ENCODE peak calls at places on chromosomes 5 and 9, in four cellular contexts. X is WTC11, G is HFF-Myc, H is A549. T is an unnamed sample.

GRCh38 chr5:68054625-68055024 is 160.9 kb upstream of the PIK3R1 start:
- DNase-seq in X (no peak), G (no peak), H (no peak), T (no peak)

GRCh38 chr5:139461698-139462097 is 845 bp downstream of the ECSCR start:
- DNase-seq in X (no peak), G (no peak), H (no peak), T (no peak)

GRCh38 chr9:83334320-83334719 is 203.9 kb downstream of the FRMD3 start:
- DNase-seq in X (peak), G (peak), H (peak), T (peak)

GRCh38 chr5:173602423-173602822 is 14.0 kb downstream of the BOD1 start:
- DNase-seq in X (no peak), G (no peak), H (no peak), T (no peak)

GRCh38 chr5:67272453-67273130 is 76.0 kb upstream of the CD180 start:
- DNase-seq in X (no peak), G (no peak), H (no peak), T (no peak)

GRCh38 chr5:17234384-17234783 is 17.0 kb downstream of the BASP1 start:
- DNase-seq in X (no peak), G (no peak), H (no peak), T (no peak)

GRCh38 chr5:180558232-180558631 is 33.1 kb downstream of the SCGB3A1 start:
- DNase-seq in X (no peak), G (no peak), H (no peak), T (no peak)

GRCh38 chr9:35306281-35306680 is 144.5 kb downstream of the UNC13B start:
- DNase-seq in X (no peak), G (no peak), H (no peak), T (no peak)

GRCh38 chr5:180598316-180598701 is 7.0 kb upstream of the SCGB3A1 start:
- DNase-seq in X (peak), G (no peak), H (no peak), T (peak)

GRCh38 chr5:14004598-14005394 is 60.3 kb upstream of the DNAH5 start:
- DNase-seq in X (no peak), G (no peak), H (no peak), T (no peak)

GRCh38 chr5:1502046-1502736 is 21.6 kb downstream of the LPCAT1 start:
- DNase-seq in X (no peak), G (no peak), H (no peak), T (no peak)

GRCh38 chr5:18772475-18772874 is 1138.2 kb downstream of the TAF11L14 start:
- DNase-seq in X (no peak), G (no peak), H (peak), T (no peak)

GRCh38 chr5:135875567-135875966 is 20.1 kb downstream of the IL9 start:
- DNase-seq in X (no peak), G (no peak), H (no peak), T (no peak)

GRCh38 chr5:5560016-5560415 is 137.5 kb downstream of the ICE1 start:
- DNase-seq in X (no peak), G (no peak), H (no peak), T (no peak)

GRCh38 chr5:132802044-132802684 is 10.9 kb upstream of the SOWAHA start:
- DNase-seq in X (no peak), G (no peak), H (no peak), T (no peak)

GRCh38 chr9:83384214-83384613 is 154.0 kb downstream of the FRMD3 start:
- DNase-seq in X (no peak), G (no peak), H (no peak), T (no peak)

GRCh38 chr9:116058421-116058820 is 95.2 kb upstream of the PAPPA start:
- DNase-seq in X (no peak), G (no peak), H (peak), T (no peak)

GRCh38 chr9:109504689-109505088 is 6.6 kb upstream of the PTPN3 start:
- DNase-seq in X (no peak), G (no peak), H (no peak), T (no peak)

GRCh38 chr9:77803423-77803822 is 155.3 kb upstream of the GNA14 start:
- DNase-seq in X (no peak), G (no peak), H (no peak), T (no peak)

GRCh38 chr9:97500765-97501176 is 695 bp upstream of the TMOD1 start:
- DNase-seq in X (no peak), G (no peak), H (no peak), T (no peak)

GRCh38 chr5:139845846-139846681 is 50.5 kb downstream of the PSD2 start:
- DNase-seq in X (no peak), G (no peak), H (no peak), T (no peak)

GRCh38 chr5:141503699-141504098 is 14.8 kb downstream of the PCDHGC5 start:
- DNase-seq in X (no peak), G (no peak), H (no peak), T (no peak)

GRCh38 chr5:65970481-65971367 is 44.3 kb downstream of the ERBIN start:
- DNase-seq in X (no peak), G (no peak), H (no peak), T (no peak)

GRCh38 chr9:114678130-114678529 is 3.9 kb downstream of the TEX48 start:
- DNase-seq in X (no peak), G (no peak), H (no peak), T (no peak)

GRCh38 chr9:14561929-14562386 is 131.3 kb downstream of the ZDHHC21 start:
- DNase-seq in X (peak), G (no peak), H (no peak), T (no peak)

GRCh38 chr9:129149442-129149841 is 28.6 kb downstream of the IER5L start:
- DNase-seq in X (no peak), G (no peak), H (no peak), T (no peak)

GRCh38 chr9:89882876-89883275 is 278.1 kb downstream of the GADD45G start:
- DNase-seq in X (no peak), G (no peak), H (no peak), T (peak)

GRCh38 chr5:1412163-1412562 is 33.1 kb downstream of the SLC6A3 start:
- DNase-seq in X (no peak), G (no peak), H (no peak), T (no peak)

GRCh38 chr5:32276173-32276853 is 36.4 kb downstream of the MTMR12 start:
- DNase-seq in X (peak), G (no peak), H (peak), T (no peak)

GRCh38 chr9:96524045-96524444 is 74.1 kb downstream of the HABP4 start:
- DNase-seq in X (no peak), G (no peak), H (no peak), T (no peak)

GRCh38 chr9:123445981-123446610 is 90.1 kb downstream of the CRB2 start:
- DNase-seq in X (no peak), G (no peak), H (no peak), T (no peak)
- TF ChIP-seq CTCF in X (no peak), G (no peak), H (no peak), T (no peak)

DNA sequence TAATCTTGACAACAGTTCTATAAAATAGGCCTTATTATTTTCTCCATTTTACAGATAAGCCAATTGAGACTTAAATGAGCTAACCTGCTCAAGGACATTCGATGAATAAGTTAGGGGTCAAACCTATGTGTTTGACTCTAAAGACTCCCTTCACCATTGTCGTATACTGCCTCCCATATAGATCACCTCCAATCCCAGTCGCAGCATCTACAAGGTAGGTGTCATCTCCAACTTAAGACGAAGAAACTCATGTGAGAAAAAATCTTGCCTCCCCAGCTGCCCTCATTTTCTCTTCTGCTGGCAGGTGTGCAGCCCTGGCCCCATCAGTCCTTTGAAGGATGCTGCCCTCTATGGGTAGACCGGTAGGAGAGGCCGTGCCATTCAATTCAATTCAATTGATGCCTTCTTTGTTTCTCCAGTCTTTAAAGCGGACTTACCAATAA is 75.2 kb upstream of the SMARCA2 start:
- DNase-seq in X (peak), G (no peak), H (peak), T (no peak)
- TF ChIP-seq CTCF in X (peak), G (peak), H (peak), T (peak)

DNA sequence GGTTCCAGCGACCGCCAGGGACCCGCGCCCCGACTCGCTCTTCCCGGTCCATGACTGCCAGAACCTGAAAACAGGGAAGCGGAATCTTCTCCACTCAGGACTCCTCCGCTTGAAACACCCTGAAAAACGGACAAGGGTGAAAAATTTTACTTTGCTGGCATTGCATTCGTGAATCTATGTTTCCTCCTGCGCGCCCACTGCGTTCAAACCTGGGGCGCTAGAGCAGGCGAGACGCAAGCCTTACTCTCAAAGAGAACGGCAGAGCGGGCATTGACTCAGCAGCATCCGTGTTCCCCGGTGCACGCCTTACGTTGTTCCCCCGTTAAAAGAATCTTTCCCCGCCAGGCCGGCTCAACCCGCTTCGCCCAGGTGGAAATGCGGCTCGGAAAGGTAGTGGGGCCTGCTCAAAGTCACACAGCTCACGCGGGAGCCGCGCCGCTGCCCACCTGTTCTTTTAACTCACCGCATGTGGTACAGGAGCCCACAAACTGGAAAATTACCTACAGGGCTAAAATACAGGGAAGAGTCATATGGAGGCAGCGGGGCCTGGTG is 999 bp upstream of the DRD1 start:
- DNase-seq in X (peak), G (no peak), H (no peak), T (no peak)
- TF ChIP-seq CTCF in X (no peak), G (no peak), H (no peak), T (no peak)

GRCh38 chr5:138068742-138069375 is 15.0 kb upstream of the WNT8A start:
- DNase-seq in X (peak), G (peak), H (peak), T (peak)

GRCh38 chr5:138064526-138064925 is 19.3 kb upstream of the WNT8A start:
- DNase-seq in X (no peak), G (no peak), H (no peak), T (no peak)

GRCh38 chr5:138065102-138065501 is 18.7 kb upstream of the WNT8A start:
- DNase-seq in X (peak), G (no peak), H (peak), T (no peak)
- TF ChIP-seq CTCF in X (peak), G (peak), H (peak), T (peak)

DNA sequence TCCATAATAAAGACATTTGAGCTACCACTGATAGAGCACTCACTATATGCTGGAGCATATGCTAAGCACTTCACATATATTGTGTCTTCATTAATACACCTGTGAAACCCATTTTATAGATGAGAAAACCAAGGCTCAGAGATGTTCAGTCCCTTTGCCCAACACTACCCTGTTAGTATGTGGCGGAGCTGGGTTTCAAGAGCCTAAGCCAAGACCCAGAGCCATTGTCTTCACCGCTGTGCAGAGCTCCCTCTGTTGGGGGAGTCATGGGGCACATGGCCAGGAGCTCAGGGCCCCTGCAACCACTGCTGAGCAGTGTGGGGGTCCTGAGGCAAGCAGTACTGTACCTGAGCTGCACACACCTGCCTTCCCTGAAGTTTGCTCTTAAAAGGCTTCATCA is 37.3 kb upstream of the SLC25A51 start:
- DNase-seq in X (no peak), G (no peak), H (no peak), T (no peak)
- TF ChIP-seq CTCF in X (no peak), G (no peak), H (no peak), T (no peak)

GRCh38 chr9:124890179-124890578 is 28.2 kb downstream of the ARPC5L start:
- DNase-seq in X (no peak), G (no peak), H (no peak), T (no peak)

GRCh38 chr9:124899845-124900244 is 37.9 kb downstream of the ARPC5L start:
- DNase-seq in X (no peak), G (no peak), H (no peak), T (no peak)

GRCh38 chr9:124897570-124898460 is 35.9 kb downstream of the ARPC5L start:
- DNase-seq in X (no peak), G (no peak), H (no peak), T (no peak)

GRCh38 chr9:124894035-124894740 is 32.3 kb downstream of the ARPC5L start:
- DNase-seq in X (no peak), G (no peak), H (no peak), T (no peak)

DNA sequence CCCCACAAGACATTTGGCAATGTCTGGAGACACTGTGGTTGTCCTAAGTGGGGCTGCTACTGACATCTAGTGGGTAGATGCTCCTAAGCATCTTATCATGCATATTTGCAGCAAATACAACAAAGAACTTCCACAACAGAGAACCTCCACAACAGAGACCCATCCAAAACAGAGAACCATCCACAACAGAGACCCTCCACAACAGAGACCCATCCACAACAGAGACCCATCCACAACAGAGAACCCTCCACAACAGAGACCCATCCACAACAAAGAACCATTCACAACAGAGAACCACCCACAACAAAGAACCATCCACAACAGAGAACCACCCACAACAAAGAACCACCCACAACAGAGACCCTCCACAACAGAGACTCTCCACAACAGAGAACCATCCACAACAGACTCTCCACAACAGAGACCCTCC is 32.8 kb downstream of the ARPC5L start:
- DNase-seq in X (peak), G (peak), H (peak), T (no peak)
- TF ChIP-seq CTCF in X (no peak), G (peak), H (peak), T (peak)

DNA sequence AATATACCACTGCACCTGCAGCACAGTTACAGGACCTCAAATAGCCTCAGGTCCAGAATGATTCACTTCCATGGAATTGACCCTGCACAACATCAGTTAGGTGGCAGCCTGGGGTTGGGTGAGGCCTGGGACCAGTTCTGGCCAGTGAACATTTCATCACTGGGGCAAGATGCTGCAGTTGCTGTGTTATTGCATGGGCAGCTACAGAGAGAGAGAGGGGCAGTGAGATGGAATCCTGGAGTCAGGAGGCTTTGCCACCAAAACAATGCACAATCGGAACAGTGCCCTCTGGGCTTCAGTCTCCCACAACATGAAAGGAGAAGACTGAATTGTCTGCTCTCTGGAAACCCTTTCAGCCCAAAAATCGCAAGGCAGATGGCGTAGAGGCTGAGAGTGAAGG is 51.8 kb downstream of the SH3TC2 start:
- DNase-seq in X (no peak), G (no peak), H (peak), T (no peak)
- TF ChIP-seq CTCF in X (no peak), G (no peak), H (no peak), T (no peak)

DNA sequence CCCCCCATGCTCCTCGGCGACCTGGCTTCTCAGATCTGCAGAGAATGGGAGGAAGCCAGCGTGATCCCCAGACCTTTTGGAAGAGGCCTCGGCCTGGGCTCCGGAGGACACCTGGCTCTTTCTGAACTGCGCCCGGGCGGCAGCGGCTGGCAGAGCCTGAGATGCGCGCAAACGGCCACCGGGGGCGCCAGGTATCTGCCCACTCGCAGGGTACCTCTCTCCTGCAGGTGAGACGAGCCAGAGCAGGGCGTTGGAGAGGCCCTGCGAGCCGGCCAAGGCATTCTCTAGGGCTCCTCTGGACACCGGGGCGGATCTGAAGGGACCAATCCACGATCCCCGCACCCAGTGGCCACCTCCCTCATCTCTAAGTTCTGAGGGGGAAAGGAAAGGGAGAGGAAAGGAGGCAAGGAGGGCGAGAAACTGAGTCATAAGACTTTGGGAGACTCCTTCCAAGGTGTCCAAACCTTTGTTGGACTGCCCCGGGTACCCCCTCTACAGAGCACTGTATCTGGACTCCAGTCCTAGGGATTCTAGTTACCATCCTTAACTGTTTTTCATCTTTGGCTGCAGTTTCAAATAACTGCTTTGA is 55.0 kb upstream of the SLC46A2 start:
- DNase-seq in X (peak), G (no peak), H (peak), T (no peak)
- TF ChIP-seq CTCF in X (peak), G (peak), H (no peak), T (no peak)

T was measured in osteocyte.